ENCODE peak calls at places on chromosomes 1 and 21, in four cellular contexts. E is WTC11, P is K562, G is GM12878. Q is an unnamed sample.

GRCh38 chr1:74247881-74248528 is 12.8 kb downstream of the TNNI3K start:
- DNase-seq in E (no peak), P (no peak), G (no peak), Q (no peak)

GRCh38 chr1:79775402-79775801 is 768.9 kb upstream of the ADGRL4 start:
- DNase-seq in E (no peak), G (no peak), P (no peak), Q (no peak)

GRCh38 chr1:242005866-242006565 is 7.1 kb upstream of the MAP1LC3C start:
- DNase-seq in P (no peak), G (no peak), E (no peak), Q (no peak)

GRCh38 chr21:36425286-36425685 is 40.1 kb downstream of the CHAF1B start:
- DNase-seq in P (no peak), G (no peak), E (no peak), Q (no peak)

GRCh38 chr1:153945131-153945794 is 1.3 kb downstream of the DENND4B start:
- DNase-seq in E (no peak), G (no peak), P (peak; percentile 77), Q (no peak)

GRCh38 chr1:244161111-244161510 is 110.0 kb downstream of the ZBTB18 start:
- DNase-seq in G (no peak), E (no peak), P (no peak), Q (no peak)

GRCh38 chr1:3069491-3070303 is 694 bp downstream of the PRDM16 start:
- DNase-seq in P (no peak), G (no peak), E (peak; percentile 51), Q (peak; percentile 64)

GRCh38 chr1:206735553-206736031 is 35.0 kb upstream of the IL19 start:
- DNase-seq in P (peak; percentile 67), G (no peak), E (no peak), Q (no peak)

GRCh38 chr21:41318218-41318617 is 1.6 kb downstream of the FAM3B start:
- DNase-seq in G (no peak), P (no peak), E (no peak), Q (no peak)

GRCh38 chr1:8350914-8351684 is 33.2 kb downstream of the SLC45A1 start:
- DNase-seq in P (no peak), G (no peak), E (no peak), Q (no peak)

GRCh38 chr1:243841507-243841906 is 8.5 kb downstream of the AKT3 start:
- DNase-seq in E (no peak), G (no peak), P (no peak), Q (no peak)

GRCh38 chr1:185170291-185170848 is 13.4 kb downstream of the SWT1 start:
- DNase-seq in E (peak; percentile 48), G (peak; percentile 32), P (peak; percentile 79), Q (peak; percentile 64)

GRCh38 chr1:1876335-1876935 is 14.5 kb downstream of the GNB1 start:
- DNase-seq in P (no peak), G (no peak), E (no peak), Q (no peak)

GRCh38 chr1:198128528-198128927 is 28.3 kb upstream of the NEK7 start:
- DNase-seq in E (no peak), P (no peak), G (no peak), Q (no peak)

GRCh38 chr1:198135366-198135765 is 21.4 kb upstream of the NEK7 start:
- DNase-seq in E (no peak), G (no peak), P (no peak), Q (no peak)

GRCh38 chr1:198134252-198134651 is 22.5 kb upstream of the NEK7 start:
- DNase-seq in E (no peak), P (no peak), G (no peak), Q (no peak)

DNA sequence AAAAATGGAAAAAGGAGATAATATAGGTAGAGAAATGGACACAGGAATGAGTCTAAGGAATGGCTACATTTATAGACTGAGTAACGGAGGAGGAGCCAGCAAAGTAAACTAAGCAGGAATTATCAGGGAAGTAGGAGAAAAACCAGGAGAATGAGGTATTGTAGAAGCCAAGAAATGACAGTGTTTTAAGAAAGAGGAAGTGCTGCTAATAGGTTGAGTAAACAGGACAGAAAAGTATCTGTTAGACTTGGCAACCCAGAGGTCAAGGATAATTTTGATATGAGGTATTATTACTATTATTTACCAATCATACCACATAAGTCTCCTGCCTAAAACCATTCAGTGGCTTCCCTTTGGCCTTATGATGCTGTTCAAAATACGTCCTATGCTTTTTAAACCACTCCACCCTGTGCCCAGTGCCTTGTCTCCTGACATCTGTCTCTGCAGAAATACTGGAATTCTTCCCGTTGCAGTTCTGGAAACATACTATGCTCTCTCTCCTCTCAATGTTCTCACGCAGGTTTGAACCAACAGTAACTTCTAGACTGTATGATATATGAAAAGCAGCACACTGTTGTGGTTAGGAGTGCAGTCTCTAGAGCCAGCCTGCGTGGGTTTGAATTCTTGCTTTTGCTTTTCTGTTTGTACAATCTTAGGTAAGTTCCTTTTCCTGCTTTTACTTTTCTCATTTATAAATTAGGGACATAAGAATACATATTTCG is 24.6 kb upstream of the NEK7 start:
- DNase-seq in E (no peak), G (peak; percentile 19), P (no peak), Q (no peak)
- TF ChIP-seq TCF7 in E (no peak), G (no peak), P (no peak), Q (no peak)

GRCh38 chr1:163395767-163396166 is 74.0 kb downstream of the NUF2 start:
- DNase-seq in E (no peak), P (no peak), G (no peak), Q (no peak)
- TF ChIP-seq NR2C2 in E (no peak), P (no peak), G (no peak), Q (no peak)

GRCh38 chr1:63024132-63024531 is 240.2 kb downstream of the ATG4C start:
- DNase-seq in P (no peak), G (no peak), E (no peak), Q (no peak)

GRCh38 chr1:63027176-63027575 is 243.2 kb downstream of the ATG4C start:
- DNase-seq in P (no peak), E (no peak), G (no peak), Q (no peak)

GRCh38 chr1:63022319-63022718 is 238.4 kb downstream of the ATG4C start:
- DNase-seq in P (no peak), E (no peak), G (no peak), Q (no peak)

GRCh38 chr1:63023637-63024036 is 239.7 kb downstream of the ATG4C start:
- DNase-seq in E (no peak), G (no peak), P (no peak), Q (no peak)

DNA sequence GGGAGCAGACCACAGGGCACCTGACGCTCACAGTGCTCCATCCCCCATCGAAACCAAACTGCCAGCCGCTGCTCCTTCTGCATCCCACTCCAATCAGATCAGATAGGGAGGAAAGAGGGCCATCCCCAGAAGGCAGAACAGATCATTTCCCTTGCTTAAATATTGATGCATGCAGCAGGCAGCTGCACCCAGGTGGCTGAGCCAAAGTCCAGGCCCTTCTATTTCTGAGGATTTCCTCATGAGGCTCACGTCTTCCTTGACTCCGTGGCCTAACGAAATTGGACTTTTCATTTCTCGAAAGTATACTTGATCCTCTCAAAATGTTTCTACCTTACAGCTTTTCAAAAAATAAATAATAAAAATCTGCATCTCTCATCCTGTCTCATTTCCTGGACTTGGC is 239.2 kb downstream of the ATG4C start:
- DNase-seq in G (no peak), E (no peak), P (no peak), Q (no peak)
- TF ChIP-seq TCF7 in G (no peak), E (no peak), P (no peak), Q (no peak)

DNA sequence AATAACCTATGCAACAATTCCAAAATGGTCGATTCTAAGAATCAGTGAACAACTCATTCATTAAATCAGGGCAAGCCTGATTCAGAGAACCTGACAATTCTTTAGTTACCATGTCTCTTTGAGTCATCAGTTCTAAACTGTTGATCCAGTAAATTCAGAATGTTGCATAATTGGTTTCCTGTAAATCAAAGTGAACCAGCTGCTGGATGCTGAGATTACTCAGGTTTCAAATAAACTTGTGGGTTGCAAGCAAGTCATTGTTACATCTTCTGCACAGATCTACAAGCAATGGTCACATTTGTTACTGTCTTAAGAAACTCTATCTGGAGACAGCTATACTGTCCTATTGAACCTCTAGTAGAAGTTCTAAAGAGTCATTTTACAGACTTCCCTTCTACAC is 16.5 kb downstream of the PLA2G2D start:
- DNase-seq in P (no peak), E (no peak), G (no peak), Q (no peak)
- TF ChIP-seq NR2C2 in P (no peak), E (no peak), G (no peak), Q (no peak)

DNA sequence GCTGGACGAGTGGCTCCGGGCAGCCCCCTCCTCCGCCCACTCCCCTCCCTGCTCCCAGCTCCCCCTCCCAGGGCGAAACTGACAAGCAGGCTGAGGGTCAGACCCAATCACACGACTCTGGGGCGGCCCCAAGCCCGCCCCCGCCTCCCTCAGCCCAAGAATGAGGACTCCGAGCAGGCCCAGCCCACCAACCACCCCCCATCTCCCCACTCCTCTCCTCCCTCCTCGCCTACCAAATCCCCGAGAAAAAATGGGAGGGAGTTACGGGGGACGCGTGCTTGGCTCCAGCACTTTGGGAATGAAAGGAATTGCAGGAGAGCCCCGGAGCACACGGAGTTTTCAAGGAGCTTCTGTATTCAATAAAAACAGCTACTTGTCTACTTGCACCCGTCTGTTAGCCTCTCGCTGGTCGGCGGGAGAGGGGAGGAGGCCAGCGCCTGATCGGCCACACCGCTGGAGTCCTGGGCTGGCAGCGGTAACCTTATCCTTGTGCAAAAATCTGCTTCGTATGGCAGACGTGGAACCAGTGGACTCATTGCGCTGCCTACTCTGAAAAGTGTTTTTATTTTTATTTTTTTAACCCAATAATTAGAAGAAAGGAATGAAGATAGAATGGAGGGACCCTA is 316 bp upstream of the COL11A1 start:
- DNase-seq in G (no peak), P (no peak), E (peak; percentile 86), Q (no peak)
- TF ChIP-seq TCF7 in G (no peak), P (no peak), E (no peak), Q (no peak)

DNA sequence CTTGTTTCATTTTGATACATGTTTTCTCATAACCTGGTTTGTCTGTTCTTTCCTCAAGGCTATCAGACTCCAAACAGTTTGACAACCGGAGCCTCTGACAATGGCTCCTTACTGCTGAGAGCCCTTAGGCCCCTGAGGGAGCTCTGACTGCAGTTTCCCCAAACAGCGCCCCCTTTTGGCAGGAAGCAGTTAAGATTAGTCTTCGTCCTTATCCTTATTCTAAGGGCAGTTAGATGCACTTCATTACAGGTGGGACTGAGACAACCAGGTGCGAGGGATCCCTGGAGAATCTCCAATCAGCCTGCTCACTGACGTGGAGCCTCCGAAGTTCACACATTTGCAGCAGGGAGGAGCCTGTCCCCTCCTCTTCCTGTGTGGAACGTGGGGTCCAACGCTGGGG is 393.1 kb downstream of the BRINP3 start:
- DNase-seq in G (no peak), E (peak; percentile 85), P (no peak), Q (peak; percentile 28)
- TF ChIP-seq NR2C2 in G (no peak), E (no peak), P (no peak), Q (no peak)

Q was measured in HepG2.